ENCODE peak calls at places on chromosomes 3 and 15, in ten cellular contexts. P is hepatocyte; A is CD8-positive, alpha-beta T cell; V is IMR-90; K is ascending aorta; Y is fibroblast of lung; X is body of pancreas; O is cardiac muscle cell; L is effector memory CD4-positive, alpha-beta T cell; W is right cardiac atrium. M is an unnamed sample.

GRCh38 chr15:100914876-100915275 is 4.3 kb upstream of the LRRK1 start:
- DNase-seq in P (no peak), A (no peak), V (peak; percentile 24), K (no peak), Y (peak; percentile 15), X (no peak), O (peak; percentile 50), L (no peak), W (no peak), M (no peak)

GRCh38 chr3:148790841-148791240 is 36.8 kb upstream of the CPB1 start:
- DNase-seq in P (no peak), A (no peak), V (no peak), K (no peak), Y (peak; percentile 34), X (peak; percentile 9), O (no peak), L (no peak), W (peak; percentile 51), M (no peak)

GRCh38 chr3:126522363-126522788 is 1.6 kb upstream of the CHST13 start:
- DNase-seq in P (peak; percentile 78), A (peak; percentile 25), V (peak; percentile 33), K (no peak), Y (peak; percentile 50), X (peak; percentile 65), O (peak; percentile 73), L (no peak), W (peak; percentile 79), M (no peak)

GRCh38 chr3:125313060-125313635 is 62.0 kb downstream of the ZNF148 start:
- DNase-seq in P (no peak), A (no peak), V (peak; percentile 79), K (no peak), Y (peak; percentile 37), X (no peak), O (no peak), L (no peak), W (no peak), M (no peak)

GRCh38 chr3:171058873-171059603 is 32.5 kb upstream of the SLC2A2 start:
- DNase-seq in P (no peak), A (no peak), V (no peak), K (no peak), Y (no peak), X (no peak), O (no peak), L (no peak), W (no peak), M (no peak)

GRCh38 chr3:184399410-184399809 is 19.6 kb downstream of the CHRD start:
- DNase-seq in P (peak; percentile 78), A (no peak), V (peak; percentile 96), K (no peak), Y (peak; percentile 92), X (no peak), O (no peak), L (no peak), W (no peak), M (peak; percentile 88)

GRCh38 chr3:59286791-59287531 is 237.1 kb upstream of the CFAP20DC start:
- DNase-seq in P (peak; percentile 29), A (no peak), V (peak; percentile 21), K (no peak), Y (no peak), X (peak; percentile 90), O (peak; percentile 25), L (no peak), W (no peak), M (no peak)

GRCh38 chr3:113174806-113175490 is 36.4 kb upstream of the BOC start:
- DNase-seq in P (no peak), A (no peak), V (peak; percentile 58), K (no peak), Y (peak; percentile 61), X (no peak), O (no peak), L (no peak), W (no peak), M (peak; percentile 34)

GRCh38 chr15:33243869-33244268 is 49.4 kb upstream of the FMN1 start:
- DNase-seq in P (peak; percentile 28), A (no peak), V (peak; percentile 44), K (no peak), Y (peak; percentile 18), X (no peak), O (no peak), L (no peak), W (no peak), M (no peak)

GRCh38 chr3:45912435-45912834 is 26.1 kb downstream of the CCR9 start:
- DNase-seq in P (no peak), A (no peak), V (no peak), K (no peak), Y (no peak), X (no peak), O (no peak), L (no peak), W (no peak), M (no peak)

GRCh38 chr3:42514876-42515275 is 12.4 kb downstream of the VIPR1 start:
- DNase-seq in P (no peak), A (no peak), V (no peak), K (no peak), Y (no peak), X (no peak), O (no peak), L (no peak), W (peak; percentile 28), M (no peak)

GRCh38 chr3:177590826-177591225 is 393.5 kb upstream of the TBL1XR1 start:
- DNase-seq in P (no peak), A (no peak), V (no peak), K (no peak), Y (no peak), X (no peak), O (no peak), L (no peak), W (no peak), M (no peak)

GRCh38 chr3:21310176-21310575 is 440.8 kb downstream of the ZNF385D start:
- DNase-seq in P (no peak), A (no peak), V (peak; percentile 2), K (no peak), Y (no peak), X (no peak), O (no peak), L (no peak), W (no peak), M (no peak)

GRCh38 chr3:143608966-143609365 is 239.3 kb downstream of the SLC9A9 start:
- DNase-seq in P (peak; percentile 19), A (no peak), V (peak; percentile 29), K (no peak), Y (peak; percentile 90), X (no peak), O (no peak), L (no peak), W (no peak), M (no peak)

GRCh38 chr3:51983578-51984268 is 388 bp downstream of the ACY1 start:
- DNase-seq in P (no peak), A (no peak), V (no peak), K (no peak), Y (no peak), X (no peak), O (no peak), L (no peak), W (no peak), M (no peak)
- H3K27ac ChIP-seq in P (peak overlapping the region; percentile 97), A (peak overlapping the region; percentile 52), V (peak overlapping the region; percentile 90), K (peak overlapping the region; percentile 97), Y (peak overlapping the region; percentile 93), X (peak overlapping the region; percentile 92), O (peak overlapping the region; percentile 86), L (peak overlapping the region; percentile 71), W (peak overlapping the region; percentile 89), M (peak overlapping the region; percentile 95)

GRCh38 chr15:44550734-44551133 is 13.8 kb downstream of the EIF3J start:
- DNase-seq in P (no peak), A (no peak), V (no peak), K (no peak), Y (no peak), X (no peak), O (no peak), L (no peak), W (no peak), M (no peak)

GRCh38 chr15:44550256-44550655 is 13.3 kb downstream of the EIF3J start:
- DNase-seq in P (no peak), A (no peak), V (peak; percentile 55), K (no peak), Y (peak; percentile 62), X (no peak), O (no peak), L (no peak), W (no peak), M (no peak)

GRCh38 chr15:44541282-44541958 is 4.5 kb downstream of the EIF3J start:
- DNase-seq in P (peak; percentile 42), A (no peak), V (peak; percentile 90), K (no peak), Y (peak; percentile 87), X (no peak), O (no peak), L (no peak), W (no peak), M (peak; percentile 80)

GRCh38 chr15:44545934-44546802 is 9.2 kb downstream of the EIF3J start:
- DNase-seq in P (no peak), A (no peak), V (peak; percentile 52), K (no peak), Y (peak; percentile 39), X (no peak), O (no peak), L (no peak), W (no peak), M (no peak)
- H3K4me3 ChIP-seq in P (no peak overlapping the region), A (no peak overlapping the region), V (no peak overlapping the region), K (no peak overlapping the region), Y (no peak overlapping the region), X (no peak overlapping the region), O (no peak overlapping the region), L (no peak overlapping the region), W (no peak overlapping the region), M (no peak overlapping the region)

GRCh38 chr3:75737831-75738493 is 47.4 kb downstream of the ZNF717 start:
- DNase-seq in P (no peak), A (no peak), V (peak; percentile 10), K (no peak), Y (peak; percentile 50), X (no peak), O (no peak), L (no peak), W (no peak), M (no peak)
- H3K9me3 ChIP-seq in P (peaks cover 6% of the 10 kb centered on the region), A (peaks cover 64% of the 10 kb centered on the region), V (peaks cover 73% of the 10 kb centered on the region), K (peaks cover 91% of the 10 kb centered on the region), Y (peaks cover 2% of the 10 kb centered on the region), X (peaks cover 2% of the 10 kb centered on the region), O (no peaks in the 10 kb centered on the region), L (peaks cover 61% of the 10 kb centered on the region), W (peaks cover 29% of the 10 kb centered on the region), M (peaks cover 50% of the 10 kb centered on the region)

GRCh38 chr3:159853506-159853864 is 135.2 kb upstream of the IL12A start:
- DNase-seq in P (no peak), A (no peak), V (no peak), K (no peak), Y (no peak), X (no peak), O (no peak), L (no peak), W (no peak), M (no peak)

GRCh38 chr3:159852256-159852655 is 136.4 kb upstream of the IL12A start:
- DNase-seq in P (no peak), A (no peak), V (no peak), K (no peak), Y (peak; percentile 83), X (no peak), O (no peak), L (no peak), W (no peak), M (no peak)

GRCh38 chr3:159850481-159850880 is 138.2 kb upstream of the IL12A start:
- DNase-seq in P (no peak), A (no peak), V (no peak), K (no peak), Y (no peak), X (no peak), O (no peak), L (no peak), W (no peak), M (no peak)

GRCh38 chr3:159854500-159855124 is 134.0 kb upstream of the IL12A start:
- DNase-seq in P (peak; percentile 66), A (no peak), V (peak; percentile 97), K (no peak), Y (peak; percentile 81), X (no peak), O (peak; percentile 39), L (no peak), W (peak; percentile 57), M (peak; percentile 91)

GRCh38 chr3:159852821-159853505 is 135.7 kb upstream of the IL12A start:
- DNase-seq in P (peak; percentile 45), A (no peak), V (peak; percentile 56), K (peak; percentile 11), Y (peak; percentile 63), X (peak; percentile 19), O (peak; percentile 89), L (no peak), W (peak; percentile 89), M (no peak)
- H3K27ac ChIP-seq in P (peak overlapping the region; percentile 75), A (no peak overlapping the region), V (peak overlapping the region; percentile 68), K (peak overlapping the region; percentile 78), Y (peak overlapping the region; percentile 84), X (no peak overlapping the region), O (peak overlapping the region; percentile 98), L (no peak overlapping the region), W (peak overlapping the region; percentile 62), M (peak overlapping the region; percentile 94)